ENCODE peak calls at places on chromosomes 5 and 9, in four cellular contexts. W is activated CD8-positive, alpha-beta memory T cell treated with anti-CD3 and anti-CD28 coated beads, Interleukin-2, amount 50 U/mL, for 48 hours; M is GM10248; F is iris pigment epithelial cell. G is an unnamed sample.

GRCh38 chr5:108481355-108481931 is 99.5 kb upstream of the FBXL17 start:
- DNase-seq in W (no peak), F (peak; percentile 26), M (peak; percentile 13), G (no peak)

GRCh38 chr9:69255591-69255990 is 69.4 kb upstream of the ENTREP1 start:
- DNase-seq in M (no peak), F (no peak), W (no peak), G (no peak)

GRCh38 chr9:133512253-133513213 is 12.2 kb downstream of the MYMK start:
- DNase-seq in F (no peak), W (no peak), M (no peak), G (no peak)

GRCh38 chr9:92614763-92615441 is 55.0 kb downstream of the IPPK start:
- DNase-seq in W (no peak), M (no peak), F (no peak), G (no peak)

GRCh38 chr9:123327697-123328100 is 28.3 kb upstream of the CRB2 start:
- DNase-seq in W (no peak), F (no peak), M (no peak), G (no peak)

GRCh38 chr5:99187611-99188010 is 258.8 kb upstream of the CHD1 start:
- DNase-seq in W (no peak), M (no peak), F (no peak), G (no peak)

GRCh38 chr9:35958104-35958825 is at the start of gene OR2S2:
- DNase-seq in W (no peak), M (no peak), F (no peak), G (no peak)

GRCh38 chr9:28234899-28235277 is 661.6 kb upstream of the C9orf72 start:
- DNase-seq in M (no peak), F (peak; percentile 50), W (no peak), G (no peak)

GRCh38 chr5:3377831-3378230 is 217.8 kb upstream of the IRX1 start:
- DNase-seq in M (no peak), F (no peak), W (no peak), G (no peak)

GRCh38 chr9:98168952-98169488 is 23.4 kb downstream of the CORO2A start:
- DNase-seq in W (peak; percentile 67), M (peak; percentile 93), F (peak; percentile 68), G (no peak)

GRCh38 chr5:140324041-140324833 is 21.3 kb upstream of the PFDN1 start:
- DNase-seq in F (no peak), W (no peak), M (no peak), G (no peak)

GRCh38 chr5:179873711-179874110 is 15.1 kb upstream of the MRNIP start:
- DNase-seq in M (no peak), F (no peak), W (no peak), G (no peak)

GRCh38 chr9:129102095-129102525 is 8.5 kb downstream of the CRAT start:
- DNase-seq in F (no peak), W (no peak), M (no peak), G (no peak)

GRCh38 chr9:128370367-128370751 is 815 bp upstream of the URM1 start:
- DNase-seq in F (peak; percentile 10), W (no peak), M (no peak), G (no peak)

GRCh38 chr9:114720296-114720695 is 38.3 kb upstream of the TEX48 start:
- DNase-seq in F (no peak), W (no peak), M (no peak), G (no peak)

GRCh38 chr9:73081979-73082657 is 69.5 kb upstream of the ANXA1 start:
- DNase-seq in M (peak; percentile 36), W (no peak), F (peak; percentile 66), G (peak; percentile 23)